ENCODE peak calls at places on chromosomes 2 and 18, in six cellular contexts. One of them, this sample, is unnamed.

GRCh38 chr18:26547302-26548143 is 830 bp downstream of the KCTD1 start:
- DNase-seq in HepG2: no peak
- DNase-seq in K562: no peak
- DNase-seq in GM12878: no peak
- DNase-seq in A549: peak
- DNase-seq in endothelial cell of umbilical vein: peak
- DNase-seq in this sample: peak

GRCh38 chr2:143128681-143129580 is at the start of gene ARHGAP15:
- DNase-seq in HepG2: no peak
- DNase-seq in K562: peak
- DNase-seq in GM12878: peak
- DNase-seq in A549: no peak
- DNase-seq in endothelial cell of umbilical vein: no peak
- DNase-seq in this sample: peak

GRCh38 chr18:35241523-35241804 is 630 bp downstream of the ZNF397 start:
- DNase-seq in HepG2: no peak
- DNase-seq in K562: no peak
- DNase-seq in GM12878: peak
- DNase-seq in A549: no peak
- DNase-seq in endothelial cell of umbilical vein: no peak
- DNase-seq in this sample: peak

GRCh38 chr2:188292446-188293239 is 969 bp downstream of the GULP1 start:
- DNase-seq in HepG2: no peak
- DNase-seq in K562: peak
- DNase-seq in GM12878: no peak
- DNase-seq in A549: peak
- DNase-seq in endothelial cell of umbilical vein: peak
- DNase-seq in this sample: no peak

GRCh38 chr2:20666364-20667150 is at the start of gene GDF7:
- DNase-seq in HepG2: peak
- DNase-seq in K562: no peak
- DNase-seq in GM12878: no peak
- DNase-seq in A549: peak
- DNase-seq in endothelial cell of umbilical vein: peak
- DNase-seq in this sample: no peak

GRCh38 chr2:98170076-98170475 is 83.1 kb downstream of the VWA3B start:
- DNase-seq in HepG2: no peak
- DNase-seq in K562: no peak
- DNase-seq in GM12878: no peak
- DNase-seq in A549: no peak
- DNase-seq in endothelial cell of umbilical vein: no peak
- DNase-seq in this sample: no peak

GRCh38 chr18:51398104-51398503 is 200.6 kb upstream of the MEX3C start:
- DNase-seq in HepG2: no peak
- DNase-seq in K562: no peak
- DNase-seq in GM12878: no peak
- DNase-seq in A549: no peak
- DNase-seq in endothelial cell of umbilical vein: no peak
- DNase-seq in this sample: no peak

GRCh38 chr2:100246163-100247145 is 75.8 kb downstream of the LONRF2 start:
- DNase-seq in HepG2: peak
- DNase-seq in K562: peak
- DNase-seq in GM12878: no peak
- DNase-seq in A549: peak
- DNase-seq in endothelial cell of umbilical vein: peak
- DNase-seq in this sample: peak

GRCh38 chr18:59275406-59275949 is 2.2 kb upstream of the RAX start:
- DNase-seq in HepG2: no peak
- DNase-seq in K562: no peak
- DNase-seq in GM12878: no peak
- DNase-seq in A549: no peak
- DNase-seq in endothelial cell of umbilical vein: no peak
- DNase-seq in this sample: no peak

GRCh38 chr2:118198268-118198667 is 110.0 kb downstream of the INSIG2 start:
- DNase-seq in HepG2: no peak
- DNase-seq in K562: no peak
- DNase-seq in GM12878: no peak
- DNase-seq in A549: no peak
- DNase-seq in endothelial cell of umbilical vein: no peak
- DNase-seq in this sample: no peak

DNA sequence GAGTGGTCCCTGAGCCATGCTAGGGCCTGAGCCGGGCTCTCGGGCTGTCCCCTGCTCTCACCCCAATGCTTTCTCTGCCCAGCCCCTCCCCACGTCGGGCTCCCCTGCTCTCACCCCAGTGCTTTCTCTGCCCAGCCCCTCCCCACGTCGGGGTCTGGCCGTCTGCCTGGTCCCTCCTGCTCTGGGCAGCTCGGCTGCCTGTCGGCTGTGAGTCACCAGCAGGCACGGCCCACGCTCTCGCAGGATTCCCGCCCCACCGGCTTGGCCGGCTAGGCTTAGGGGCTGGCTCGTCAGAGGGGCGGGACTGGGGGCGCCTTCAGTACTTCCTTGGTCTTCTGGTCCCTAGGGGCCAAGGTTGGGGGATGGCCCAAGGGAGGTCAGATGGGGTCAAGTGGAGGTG is 3.3 kb downstream of the BOK start:
- DNase-seq in HepG2: no peak
- DNase-seq in K562: peak
- DNase-seq in GM12878: no peak
- DNase-seq in A549: no peak
- DNase-seq in endothelial cell of umbilical vein: peak
- DNase-seq in this sample: peak
- TF ChIP-seq MYC in HepG2: no peak
- TF ChIP-seq MYC in K562: no peak
- TF ChIP-seq MYC in GM12878: no peak
- TF ChIP-seq MYC in A549: no peak
- TF ChIP-seq MYC in endothelial cell of umbilical vein: no peak
- TF ChIP-seq MYC in this sample: no peak

GRCh38 chr2:15126373-15126772 is 434.8 kb downstream of the NBAS start:
- DNase-seq in HepG2: no peak
- DNase-seq in K562: no peak
- DNase-seq in GM12878: no peak
- DNase-seq in A549: no peak
- DNase-seq in endothelial cell of umbilical vein: no peak
- DNase-seq in this sample: no peak
- TF ChIP-seq MYC in HepG2: no peak
- TF ChIP-seq MYC in K562: no peak
- TF ChIP-seq MYC in GM12878: no peak
- TF ChIP-seq MYC in A549: no peak
- TF ChIP-seq MYC in endothelial cell of umbilical vein: no peak
- TF ChIP-seq MYC in this sample: no peak

GRCh38 chr2:214543386-214543955 is 132.6 kb downstream of the VWC2L start:
- DNase-seq in HepG2: no peak
- DNase-seq in K562: no peak
- DNase-seq in GM12878: no peak
- DNase-seq in A549: no peak
- DNase-seq in endothelial cell of umbilical vein: no peak
- DNase-seq in this sample: no peak
- TF ChIP-seq MYC in HepG2: no peak
- TF ChIP-seq MYC in K562: no peak
- TF ChIP-seq MYC in GM12878: no peak
- TF ChIP-seq MYC in A549: no peak
- TF ChIP-seq MYC in endothelial cell of umbilical vein: no peak
- TF ChIP-seq MYC in this sample: no peak

GRCh38 chr2:46813046-46813445 is 102.6 kb downstream of the MCFD2 start:
- DNase-seq in HepG2: no peak
- DNase-seq in K562: no peak
- DNase-seq in GM12878: no peak
- DNase-seq in A549: no peak
- DNase-seq in endothelial cell of umbilical vein: peak
- DNase-seq in this sample: no peak
- TF ChIP-seq MYC in HepG2: no peak
- TF ChIP-seq MYC in K562: no peak
- TF ChIP-seq MYC in GM12878: no peak
- TF ChIP-seq MYC in A549: no peak
- TF ChIP-seq MYC in endothelial cell of umbilical vein: no peak
- TF ChIP-seq MYC in this sample: no peak

GRCh38 chr18:45449761-45450227 is 165.5 kb upstream of the SLC14A2 start:
- DNase-seq in HepG2: no peak
- DNase-seq in K562: no peak
- DNase-seq in GM12878: no peak
- DNase-seq in A549: no peak
- DNase-seq in endothelial cell of umbilical vein: no peak
- DNase-seq in this sample: no peak
- TF ChIP-seq MYC in HepG2: no peak
- TF ChIP-seq MYC in K562: no peak
- TF ChIP-seq MYC in GM12878: no peak
- TF ChIP-seq MYC in A549: no peak
- TF ChIP-seq MYC in endothelial cell of umbilical vein: no peak
- TF ChIP-seq MYC in this sample: no peak

GRCh38 chr2:145741161-145741560 is 1221.2 kb upstream of the ZEB2 start:
- DNase-seq in HepG2: no peak
- DNase-seq in K562: no peak
- DNase-seq in GM12878: no peak
- DNase-seq in A549: no peak
- DNase-seq in endothelial cell of umbilical vein: no peak
- DNase-seq in this sample: no peak

GRCh38 chr2:145736901-145737300 is 1217.0 kb upstream of the ZEB2 start:
- DNase-seq in HepG2: no peak
- DNase-seq in K562: no peak
- DNase-seq in GM12878: no peak
- DNase-seq in A549: no peak
- DNase-seq in endothelial cell of umbilical vein: no peak
- DNase-seq in this sample: no peak

GRCh38 chr2:145739679-145740078 is 1219.8 kb upstream of the ZEB2 start:
- DNase-seq in HepG2: no peak
- DNase-seq in K562: no peak
- DNase-seq in GM12878: no peak
- DNase-seq in A549: no peak
- DNase-seq in endothelial cell of umbilical vein: no peak
- DNase-seq in this sample: no peak

GRCh38 chr2:145743016-145743415 is 1223.1 kb upstream of the ZEB2 start:
- DNase-seq in HepG2: no peak
- DNase-seq in K562: no peak
- DNase-seq in GM12878: no peak
- DNase-seq in A549: no peak
- DNase-seq in endothelial cell of umbilical vein: no peak
- DNase-seq in this sample: peak

DNA sequence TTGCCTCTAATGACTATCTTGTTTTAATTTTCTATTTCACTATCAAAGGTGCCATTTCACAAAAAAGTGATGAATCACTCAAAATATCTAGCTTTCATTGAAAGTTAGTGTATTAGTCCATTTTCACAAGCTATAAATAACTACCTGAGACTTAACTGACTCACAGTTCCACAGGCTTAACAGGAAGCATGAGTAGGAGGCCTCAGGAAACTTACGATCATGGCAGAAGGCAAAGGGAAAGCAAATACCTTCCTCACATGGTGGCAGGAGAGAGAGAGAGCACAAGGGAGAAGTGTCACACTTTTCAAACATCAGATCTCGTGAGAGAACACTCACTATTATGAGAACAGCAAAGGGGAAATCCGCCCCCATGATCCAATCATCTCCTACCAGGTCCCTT is 1220.4 kb upstream of the ZEB2 start:
- DNase-seq in HepG2: no peak
- DNase-seq in K562: no peak
- DNase-seq in GM12878: no peak
- DNase-seq in A549: no peak
- DNase-seq in endothelial cell of umbilical vein: peak
- DNase-seq in this sample: no peak
- TF ChIP-seq MYC in HepG2: no peak
- TF ChIP-seq MYC in K562: no peak
- TF ChIP-seq MYC in GM12878: no peak
- TF ChIP-seq MYC in A549: no peak
- TF ChIP-seq MYC in endothelial cell of umbilical vein: no peak
- TF ChIP-seq MYC in this sample: no peak

DNA sequence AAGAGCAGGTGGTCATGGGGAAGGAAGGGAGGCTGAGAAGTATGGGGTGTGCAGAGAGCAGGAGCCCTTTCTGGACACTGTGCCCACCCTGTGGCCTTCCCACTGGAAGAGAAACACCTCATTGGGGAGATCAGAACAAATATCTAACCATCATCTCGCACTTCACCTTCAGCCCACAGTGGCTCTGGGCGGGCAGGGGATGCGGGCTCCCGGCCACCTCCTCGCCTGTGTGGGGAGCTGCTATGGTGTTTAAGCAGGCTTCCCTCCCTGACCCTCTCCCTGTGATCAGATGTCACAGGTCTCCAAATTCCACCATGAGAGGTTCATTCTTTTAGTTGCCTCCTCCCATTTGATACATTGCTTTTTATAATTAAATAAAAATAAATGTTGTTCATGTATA is 5.0 kb downstream of the FBLN7 start:
- DNase-seq in HepG2: no peak
- DNase-seq in K562: no peak
- DNase-seq in GM12878: no peak
- DNase-seq in A549: no peak
- DNase-seq in endothelial cell of umbilical vein: no peak
- DNase-seq in this sample: no peak
- TF ChIP-seq MYC in HepG2: no peak
- TF ChIP-seq MYC in K562: no peak
- TF ChIP-seq MYC in GM12878: no peak
- TF ChIP-seq MYC in A549: no peak
- TF ChIP-seq MYC in endothelial cell of umbilical vein: no peak
- TF ChIP-seq MYC in this sample: no peak

DNA sequence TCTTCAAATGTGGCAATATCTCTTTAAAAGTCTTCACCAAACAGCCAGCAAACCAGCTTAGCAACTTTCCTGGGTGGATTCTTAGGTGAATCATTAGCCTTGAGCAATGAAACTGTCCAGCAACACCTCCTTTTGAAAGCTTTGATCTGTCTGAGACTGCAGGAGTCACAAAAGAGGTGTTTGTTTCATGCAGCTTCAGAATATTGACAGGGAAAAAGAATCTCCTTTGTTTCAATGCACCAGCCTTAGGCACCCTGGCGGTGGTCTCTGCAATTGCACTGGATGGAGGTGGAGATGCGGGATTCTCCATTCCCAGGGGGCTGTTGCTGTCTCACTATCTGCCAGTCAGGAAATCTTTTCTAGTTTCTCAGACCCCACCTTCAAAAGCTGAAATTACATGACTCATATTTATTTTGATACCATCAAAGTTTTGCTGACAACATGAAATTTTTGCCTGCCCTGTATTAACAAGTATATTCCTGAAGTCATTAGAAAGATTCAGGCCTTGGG is 76.0 kb upstream of the DSG1 start:
- DNase-seq in HepG2: peak
- DNase-seq in K562: peak
- DNase-seq in GM12878: no peak
- DNase-seq in A549: peak
- DNase-seq in endothelial cell of umbilical vein: no peak
- DNase-seq in this sample: peak
- TF ChIP-seq MYC in HepG2: no peak
- TF ChIP-seq MYC in K562: no peak
- TF ChIP-seq MYC in GM12878: no peak
- TF ChIP-seq MYC in A549: no peak
- TF ChIP-seq MYC in endothelial cell of umbilical vein: no peak
- TF ChIP-seq MYC in this sample: no peak